ENCODE peak calls at places on chromosome 14, in six cellular contexts. U is A549, P is neuronal stem cell, W is stomach, F is mesendoderm, Z is transverse colon. L is an unnamed sample.

GRCh38 chr14:61876362-61877049 is 114.3 kb downstream of the SNAPC1 start:
- DNase-seq in Z (no peak), U (no peak), F (no peak), P (no peak), W (no peak), L (no peak)

GRCh38 chr14:91258021-91258618 is 13.6 kb upstream of the GPR68 start:
- DNase-seq in F (no peak), Z (peak; percentile 36), U (no peak), P (no peak), W (no peak), L (no peak)

GRCh38 chr14:89507926-89508460 is 91.0 kb upstream of the FOXN3 start:
- DNase-seq in W (no peak), U (no peak), P (no peak), Z (no peak), F (no peak), L (no peak)

GRCh38 chr14:89672636-89673279 is 255.7 kb upstream of the FOXN3 start:
- DNase-seq in P (no peak), W (peak; percentile 57), U (no peak), Z (peak; percentile 70), F (no peak), L (no peak)

GRCh38 chr14:68463705-68464104 is 329.2 kb downstream of the ZFP36L1 start:
- DNase-seq in P (no peak), W (no peak), F (no peak), U (no peak), Z (no peak), L (no peak)

GRCh38 chr14:104363891-104364760 is 215.4 kb upstream of the C14orf180 start:
- DNase-seq in Z (no peak), P (no peak), F (no peak), U (no peak), W (peak; percentile 78), L (peak; percentile 10)

GRCh38 chr14:61203059-61203753 is 77.9 kb downstream of the TMEM30B start:
- DNase-seq in W (no peak), U (no peak), Z (no peak), F (peak; percentile 15), P (no peak), L (no peak)

GRCh38 chr14:29016050-29016900 is 249.7 kb downstream of the FOXG1 start:
- DNase-seq in Z (no peak), W (no peak), P (peak; percentile 51), U (no peak), F (peak; percentile 79), L (no peak)

GRCh38 chr14:76382495-76382832 is 6.5 kb downstream of the ESRRB start:
- DNase-seq in Z (no peak), U (no peak), W (no peak), P (no peak), F (no peak), L (no peak)

GRCh38 chr14:51507556-51508511 is 143.9 kb upstream of the FRMD6 start:
- DNase-seq in F (no peak), P (no peak), U (no peak), Z (peak; percentile 22), W (no peak), L (no peak)

GRCh38 chr14:55760801-55761200 is 180.8 kb downstream of the KTN1 start:
- DNase-seq in Z (no peak), W (no peak), F (no peak), U (no peak), P (no peak), L (no peak)

GRCh38 chr14:68439741-68440140 is 353.1 kb downstream of the ZFP36L1 start:
- DNase-seq in W (no peak), U (no peak), P (no peak), F (no peak), Z (no peak), L (no peak)

GRCh38 chr14:76391981-76392690 is 16.2 kb downstream of the ESRRB start:
- DNase-seq in P (no peak), Z (no peak), U (no peak), W (no peak), F (no peak), L (no peak)

GRCh38 chr14:95264271-95264973 is 55.3 kb downstream of the CLMN start:
- DNase-seq in Z (no peak), U (no peak), F (no peak), P (no peak), W (no peak), L (peak; percentile 15)

GRCh38 chr14:60665178-60665555 is 15.9 kb upstream of the SIX1 start:
- DNase-seq in F (no peak), U (no peak), W (no peak), Z (no peak), P (no peak), L (no peak)

GRCh38 chr14:59632381-59632780 is 55.8 kb upstream of the CCDC175 start:
- DNase-seq in W (peak; percentile 34), F (peak; percentile 73), P (peak; percentile 27), Z (peak; percentile 30), U (peak; percentile 25), L (no peak)

GRCh38 chr14:24982472-24983155 is 67.3 kb downstream of the STXBP6 start:
- DNase-seq in F (no peak), Z (no peak), W (no peak), U (no peak), P (no peak), L (no peak)

GRCh38 chr14:21860172-21860571 is 186.6 kb upstream of the OR4E1 start:
- DNase-seq in U (peak; percentile 7), Z (no peak), P (peak; percentile 9), F (peak; percentile 75), W (no peak), L (no peak)

GRCh38 chr14:97977711-97978261 is 1180.6 kb downstream of the VRK1 start:
- DNase-seq in Z (peak; percentile 75), W (peak; percentile 59), F (no peak), P (no peak), U (no peak), L (peak; percentile 85)

GRCh38 chr14:56318393-56319115 is 200.3 kb downstream of the PELI2 start:
- DNase-seq in F (no peak), W (no peak), U (no peak), Z (no peak), P (no peak), L (no peak)

GRCh38 chr14:103207404-103208072 is 84.3 kb downstream of the TNFAIP2 start:
- DNase-seq in Z (no peak), U (no peak), W (peak; percentile 39), F (no peak), P (no peak), L (no peak)

GRCh38 chr14:32319368-32320049 is 9.6 kb upstream of the AKAP6 start:
- DNase-seq in F (no peak), P (no peak), W (no peak), Z (no peak), U (no peak), L (no peak)

GRCh38 chr14:34075826-34076225 is 125.0 kb upstream of the EGLN3 start:
- DNase-seq in W (no peak), U (no peak), F (no peak), Z (no peak), P (no peak), L (no peak)

GRCh38 chr14:64089920-64090319 is 204.3 kb downstream of the ESR2 start:
- DNase-seq in U (no peak), W (no peak), P (peak; percentile 35), F (peak; percentile 64), Z (no peak), L (no peak)

GRCh38 chr14:20617138-20618003 is 24.1 kb downstream of the OR6S1 start:
- DNase-seq in F (no peak), Z (no peak), P (no peak), W (no peak), U (no peak), L (no peak)

GRCh38 chr14:76257842-76258397 is 106.2 kb downstream of the GPATCH2L start:
- DNase-seq in F (peak; percentile 38), U (no peak), P (no peak), Z (no peak), W (no peak), L (no peak)

GRCh38 chr14:98163285-98163741 is 1108.7 kb downstream of the BCL11B start:
- DNase-seq in W (no peak), U (no peak), F (peak; percentile 8), P (no peak), Z (no peak), L (no peak)

GRCh38 chr14:41623737-41624136 is 17.1 kb downstream of the LRFN5 start:
- DNase-seq in Z (no peak), P (no peak), W (no peak), F (no peak), U (no peak), L (no peak)

GRCh38 chr14:22715186-22715812 is 51.2 kb upstream of the OXA1L start:
- DNase-seq in W (no peak), F (peak; percentile 11), Z (no peak), P (no peak), U (no peak), L (no peak)

GRCh38 chr14:61578745-61579144 is 116.6 kb upstream of the HIF1A start:
- DNase-seq in P (no peak), F (no peak), U (no peak), Z (no peak), W (no peak), L (no peak)

DNA sequence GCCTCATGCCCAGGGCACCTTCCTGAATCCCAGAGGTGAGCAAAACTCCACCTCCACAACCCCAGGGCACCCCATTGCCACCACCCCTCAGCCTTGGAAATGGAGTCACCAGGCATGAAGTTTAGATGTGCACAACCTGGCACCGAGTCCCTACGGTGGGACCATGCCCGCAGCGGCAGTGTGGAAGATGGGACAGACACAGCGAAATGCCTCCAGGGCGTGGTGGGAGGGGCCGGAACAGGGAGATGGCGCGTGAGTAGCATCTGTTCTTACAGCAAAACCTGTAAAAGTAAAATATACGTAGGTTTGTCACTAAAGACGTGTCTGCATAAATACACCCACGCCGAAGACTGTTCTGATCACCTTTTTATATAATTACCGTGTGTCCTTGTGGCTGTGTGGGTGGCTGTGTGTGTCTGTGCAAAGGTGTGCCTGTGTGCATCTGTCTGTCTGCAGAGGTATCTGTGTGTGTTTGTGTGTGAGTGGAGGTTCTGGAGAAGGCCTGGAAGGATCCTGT is 17.4 kb upstream of the DEGS2 start:
- DNase-seq in F (no peak), U (no peak), P (no peak), W (no peak), Z (no peak), L (no peak)
- H3K4me1 ChIP-seq in F (no peaks in the 10 kb centered on the region), U (peaks cover under 1% of the 10 kb centered on the region), P (no peaks in the 10 kb centered on the region), W (no peaks in the 10 kb centered on the region), Z (peaks cover 6% of the 10 kb centered on the region), L (no peaks in the 10 kb centered on the region)

DNA sequence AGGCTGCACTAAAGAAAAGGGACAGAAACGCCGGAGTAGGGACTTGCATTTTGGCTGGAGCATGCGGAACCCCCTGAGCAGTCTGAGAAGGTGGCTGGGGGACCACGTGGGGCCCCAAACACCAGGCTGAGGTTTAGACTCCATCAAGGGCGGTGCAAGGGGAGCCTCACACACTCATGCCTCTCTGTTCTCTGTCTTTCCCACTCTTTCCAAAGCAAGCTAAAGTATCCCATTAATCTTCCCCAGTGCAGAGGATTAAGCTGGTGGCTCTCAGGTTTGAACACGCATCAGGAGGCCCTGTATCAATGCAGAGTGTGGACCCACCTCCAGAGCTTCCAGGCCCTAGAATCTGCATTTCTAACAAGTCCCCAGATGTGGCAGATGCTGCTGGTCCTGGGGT is 13.5 kb downstream of the CCDC197 start:
- DNase-seq in F (no peak), W (no peak), U (no peak), P (no peak), Z (no peak), L (no peak)
- H3K4me1 ChIP-seq in F (no peaks in the 10 kb centered on the region), W (no peaks in the 10 kb centered on the region), U (peaks cover 17% of the 10 kb centered on the region), P (no peaks in the 10 kb centered on the region), Z (no peaks in the 10 kb centered on the region), L (no peaks in the 10 kb centered on the region)

GRCh38 chr14:93039649-93040315 is 75.9 kb downstream of the ITPK1 start:
- DNase-seq in Z (no peak), F (no peak), P (no peak), W (no peak), U (no peak), L (no peak)
- H3K4me1 ChIP-seq in Z (peaks cover 86% of the 10 kb centered on the region), F (peaks cover 10% of the 10 kb centered on the region), P (peaks cover 50% of the 10 kb centered on the region), W (peaks cover 74% of the 10 kb centered on the region), U (peaks cover 92% of the 10 kb centered on the region), L (peaks cover 13% of the 10 kb centered on the region)

GRCh38 chr14:35854696-35855270 is 28.6 kb downstream of the BRMS1L start:
- DNase-seq in Z (no peak), U (no peak), P (no peak), F (no peak), W (no peak), L (no peak)
- H3K4me1 ChIP-seq in Z (no peaks in the 10 kb centered on the region), U (no peaks in the 10 kb centered on the region), P (no peaks in the 10 kb centered on the region), F (no peaks in the 10 kb centered on the region), W (no peaks in the 10 kb centered on the region), L (no peaks in the 10 kb centered on the region)

L was measured in breast epithelium.